ENCODE peak calls at places on chromosomes 13 and 19, in eight cellular contexts. D, T, U, M, G, R, K and L are unnamed samples.
A peak's percentile ranks its signal among the peaks of the same experiment; 100 is the strongest.

GRCh38 chr13:29594710-29595379 is 643 bp downstream of the SLC7A1 start:
- DNase-seq in M (peak; percentile 59), K (peak; percentile 21), U (peak; percentile 21), R (peak; percentile 57), T (peak; percentile 32), G (peak; percentile 83), D (peak; percentile 67), L (peak; percentile 81)

GRCh38 chr19:16266586-16266942 is 58.1 kb upstream of the KLF2 start:
- DNase-seq in R (no peak), G (no peak), U (no peak), T (peak; percentile 63), M (no peak), D (no peak), K (peak; percentile 16), L (no peak)

GRCh38 chr13:87123987-87124784 is 547.0 kb upstream of the SLITRK5 start:
- DNase-seq in M (peak; percentile 100), U (peak; percentile 2), D (peak; percentile 100), G (no peak), T (no peak), R (peak; percentile 59), K (no peak), L (no peak)

GRCh38 chr13:40982772-40983171 is 36.3 kb downstream of the ELF1 start:
- DNase-seq in R (no peak), G (no peak), U (no peak), D (peak; percentile 81), M (peak; percentile 52), K (peak; percentile 49), T (peak; percentile 51), L (no peak)

GRCh38 chr13:112053167-112053743 is 13.7 kb upstream of the SOX1 start:
- DNase-seq in U (no peak), T (no peak), K (no peak), D (no peak), M (no peak), G (no peak), R (peak; percentile 81), L (no peak)

GRCh38 chr19:58480831-58481230 is 4.7 kb downstream of the ZNF446 start:
- DNase-seq in K (no peak), U (no peak), R (no peak), G (no peak), T (no peak), D (no peak), M (no peak), L (no peak)

GRCh38 chr19:29454109-29454508 is 71.7 kb upstream of the VSTM2B start:
- DNase-seq in U (no peak), R (no peak), M (no peak), D (no peak), T (no peak), K (no peak), G (no peak), L (peak; percentile 30)

GRCh38 chr13:27605099-27605498 is 15.2 kb downstream of the LNX2 start:
- DNase-seq in U (no peak), D (no peak), T (no peak), K (no peak), G (no peak), R (no peak), M (no peak), L (no peak)

GRCh38 chr19:33390908-33391630 is 17.6 kb downstream of the CEBPG start:
- DNase-seq in T (no peak), G (peak; percentile 59), U (no peak), D (no peak), M (no peak), R (no peak), K (no peak), L (no peak)

GRCh38 chr19:21202865-21203494 is 61.1 kb downstream of the ZNF431 start:
- DNase-seq in U (peak; percentile 23), T (no peak), D (peak; percentile 25), K (peak; percentile 7), M (peak; percentile 14), R (peak; percentile 65), G (no peak), L (no peak)

GRCh38 chr13:36298535-36299068 is 988 bp upstream of the CCDC169 start:
- DNase-seq in K (no peak), U (no peak), T (no peak), G (no peak), D (no peak), R (peak; percentile 90), M (no peak), L (no peak)

GRCh38 chr19:28393574-28394336 is 819.2 kb downstream of the UQCRFS1 start:
- DNase-seq in M (no peak), D (no peak), T (no peak), R (peak; percentile 37), K (no peak), G (no peak), U (no peak), L (no peak)

GRCh38 chr19:1410136-1410786 is 2.9 kb downstream of the DAZAP1 start:
- DNase-seq in G (no peak), T (no peak), D (peak; percentile 49), M (peak; percentile 63), R (no peak), K (no peak), U (no peak), L (no peak)

GRCh38 chr13:102376314-102376713 is 25.5 kb downstream of the FGF14 start:
- DNase-seq in T (no peak), U (no peak), D (no peak), G (no peak), M (no peak), R (peak; percentile 45), K (no peak), L (no peak)